ENCODE peak calls at places on chromosomes 16 and 17, in eight cellular contexts. U is stomach, H is GM12878, Q is endothelial cell of umbilical vein, F is sigmoid colon, L is breast epithelium, V is K562, D is GM23338. G is an unnamed sample.

GRCh38 chr17:76009969-76010661 is 9.5 kb downstream of the CDK3 start:
- DNase-seq in U (no peak), V (no peak), Q (no peak), D (no peak), H (no peak), F (no peak), L (no peak), G (no peak)

GRCh38 chr16:57591086-57591869 is 37.2 kb upstream of the ADGRG1 start:
- DNase-seq in F (peak; percentile 75), U (peak; percentile 81), H (no peak), Q (peak; percentile 74), L (peak; percentile 75), D (peak; percentile 87), V (peak; percentile 81), G (peak; percentile 76)

GRCh38 chr17:34709108-34709779 is 129.9 kb downstream of the TMEM132E start:
- DNase-seq in L (no peak), V (no peak), F (no peak), U (no peak), Q (no peak), H (no peak), D (no peak), G (no peak)

GRCh38 chr17:17084941-17085340 is 42.7 kb downstream of the MPRIP start:
- DNase-seq in L (no peak), D (no peak), F (peak; percentile 50), U (no peak), V (no peak), Q (no peak), H (no peak), G (peak; percentile 3)

GRCh38 chr17:39239640-39240314 is 14.0 kb upstream of the STAC2 start:
- DNase-seq in Q (peak; percentile 28), L (peak; percentile 64), U (peak; percentile 78), H (no peak), V (peak; percentile 78), F (peak; percentile 27), D (peak; percentile 92), G (peak; percentile 81)

GRCh38 chr16:22868859-22869258 is 54.9 kb downstream of the HS3ST2 start:
- DNase-seq in Q (no peak), H (no peak), D (no peak), V (no peak), L (no peak), U (no peak), F (no peak), G (no peak)

GRCh38 chr16:63289834-63290460 is 1253.7 kb upstream of the CDH8 start:
- DNase-seq in V (peak; percentile 10), U (peak; percentile 46), F (peak; percentile 60), L (no peak), H (no peak), Q (peak; percentile 1), D (peak; percentile 80), G (peak; percentile 15)

GRCh38 chr16:28603381-28604185 is 6.3 kb downstream of the SULT1A1 start:
- DNase-seq in D (no peak), V (no peak), Q (no peak), L (no peak), F (peak; percentile 67), U (no peak), H (no peak), G (no peak)

GRCh38 chr16:474420-475122 is 49.1 kb downstream of the RAB11FIP3 start:
- DNase-seq in U (no peak), H (no peak), Q (no peak), D (no peak), L (no peak), F (no peak), V (no peak), G (peak; percentile 55)

GRCh38 chr16:28867241-28867640 is 3.6 kb downstream of the SH2B1 start:
- DNase-seq in Q (no peak), H (no peak), V (no peak), D (no peak), F (no peak), L (no peak), U (no peak), G (no peak)

GRCh38 chr16:11630230-11631056 is 37.8 kb upstream of the SNN start:
- DNase-seq in F (no peak), D (no peak), Q (no peak), V (no peak), L (no peak), U (no peak), H (no peak), G (no peak)

GRCh38 chr16:47460301-47460754 is 535 bp downstream of the ITFG1 start:
- DNase-seq in F (no peak), V (no peak), Q (no peak), L (no peak), U (no peak), H (no peak), D (peak; percentile 47), G (no peak)

GRCh38 chr16:49939495-49939894 is 83.6 kb upstream of the ZNF423 start:
- DNase-seq in V (no peak), L (no peak), D (no peak), F (peak; percentile 12), H (no peak), U (no peak), Q (no peak), G (no peak)

GRCh38 chr16:5736209-5736608 is 638.6 kb upstream of the EEF2KMT start:
- DNase-seq in U (no peak), L (no peak), Q (no peak), V (no peak), D (no peak), H (no peak), F (no peak), G (no peak)

GRCh38 chr16:5735444-5735843 is 637.8 kb upstream of the EEF2KMT start:
- DNase-seq in U (no peak), F (no peak), Q (no peak), L (no peak), H (no peak), D (no peak), V (no peak), G (no peak)

GRCh38 chr16:5738586-5738985 is 641.0 kb upstream of the EEF2KMT start:
- DNase-seq in F (no peak), H (no peak), L (no peak), Q (no peak), V (no peak), U (no peak), D (no peak), G (no peak)
- H3K36me3 ChIP-seq in F (no peaks in the 10 kb centered on the region), H (no peaks in the 10 kb centered on the region), L (no peaks in the 10 kb centered on the region), Q (no peaks in the 10 kb centered on the region), V (no peaks in the 10 kb centered on the region), U (no peaks in the 10 kb centered on the region), D (no peaks in the 10 kb centered on the region), G (no peaks in the 10 kb centered on the region)

GRCh38 chr16:30417447-30418349 is 10.3 kb downstream of the ZNF771 start:
- DNase-seq in V (peak; percentile 30), H (peak; percentile 84), F (peak; percentile 92), U (peak; percentile 90), Q (peak; percentile 96), L (peak; percentile 75), D (peak; percentile 97), G (peak; percentile 90)
- TF ChIP-seq POLR2AphosphoS5 in V (no peak), H (no peak), F (peak; percentile 39), U (peak; percentile 96), Q (peak; percentile 95), L (peak; percentile 80), D (peak; percentile 73), G (peak; percentile 44)

GRCh38 chr17:73305845-73306836 is 5.7 kb downstream of the CDC42EP4 start:
- DNase-seq in Q (peak; percentile 18), L (no peak), U (no peak), F (no peak), V (no peak), H (no peak), D (no peak), G (no peak)
- H3K4me1 ChIP-seq in Q (peaks cover 56% of the 10 kb centered on the region), L (peaks cover 24% of the 10 kb centered on the region), U (peaks cover 79% of the 10 kb centered on the region), F (no peaks in the 10 kb centered on the region), V (peaks cover 59% of the 10 kb centered on the region), H (peaks cover 5% of the 10 kb centered on the region), D (peaks cover 30% of the 10 kb centered on the region), G (peaks cover 71% of the 10 kb centered on the region)

DNA sequence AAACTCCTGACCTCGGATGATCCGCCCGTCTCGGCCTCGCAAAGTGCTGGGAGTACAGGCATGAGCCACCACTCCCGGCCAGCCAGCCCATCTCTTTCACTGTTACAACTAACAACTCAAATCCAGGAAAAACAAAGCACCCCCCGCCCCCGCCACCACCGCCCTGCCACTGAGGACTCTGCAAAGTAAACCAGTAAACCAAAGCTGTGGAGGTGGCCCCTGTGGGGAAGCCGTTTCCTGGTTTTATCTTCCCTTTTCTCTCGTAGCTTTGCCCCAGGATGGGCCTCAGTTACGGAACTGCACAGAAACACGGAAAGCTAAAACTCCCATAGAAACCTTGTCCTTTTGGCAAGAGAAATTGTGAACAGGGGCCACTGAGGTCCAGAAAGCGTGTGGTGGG is 17.5 kb downstream of the CHMP6 start:
- DNase-seq in F (no peak), D (no peak), V (no peak), L (no peak), Q (no peak), H (no peak), U (no peak), G (no peak)
- H3K36me3 ChIP-seq in F (no peaks in the 10 kb centered on the region), D (no peaks in the 10 kb centered on the region), V (no peaks in the 10 kb centered on the region), L (no peaks in the 10 kb centered on the region), Q (no peaks in the 10 kb centered on the region), H (no peaks in the 10 kb centered on the region), U (no peaks in the 10 kb centered on the region), G (no peaks in the 10 kb centered on the region)

GRCh38 chr17:27531469-27531948 is 75.3 kb downstream of the KSR1 start:
- DNase-seq in F (peak; percentile 60), H (no peak), U (no peak), L (no peak), D (no peak), V (no peak), Q (no peak), G (no peak)

GRCh38 chr17:27529230-27529796 is 73.1 kb downstream of the KSR1 start:
- DNase-seq in U (no peak), H (no peak), D (no peak), V (peak; percentile 37), L (no peak), Q (peak; percentile 33), F (peak; percentile 58), G (no peak)

GRCh38 chr17:27532269-27533067 is 76.2 kb downstream of the KSR1 start:
- DNase-seq in Q (no peak), H (no peak), V (no peak), D (peak; percentile 28), U (peak; percentile 45), F (peak; percentile 77), L (no peak), G (peak; percentile 54)

GRCh38 chr17:27533068-27533397 is 76.8 kb downstream of the KSR1 start:
- DNase-seq in V (no peak), H (no peak), U (no peak), Q (no peak), L (no peak), D (no peak), F (peak; percentile 27), G (no peak)

GRCh38 chr17:27530791-27531391 is 74.6 kb downstream of the KSR1 start:
- DNase-seq in D (no peak), V (no peak), U (no peak), H (no peak), F (peak; percentile 64), L (no peak), Q (no peak), G (no peak)
- TF ChIP-seq POLR2AphosphoS5 in D (no peak), V (no peak), U (no peak), H (no peak), F (no peak), L (peak; percentile 31), Q (no peak), G (no peak)